ENCODE peak calls at places on chromosomes 6 and 20, in eight cellular contexts. C, J, T, L, G, X, B and D are unnamed samples.

GRCh38 chr20:56245761-56246160 is 2.8 kb upstream of the MC3R start:
- DNase-seq in C (peak), J (no peak), T (no peak), L (no peak), G (peak), X (no peak), B (no peak), D (no peak)

GRCh38 chr6:156687875-156688549 is 89.2 kb upstream of the ARID1B start:
- DNase-seq in C (peak), J (no peak), T (peak), L (peak), G (no peak), X (no peak), B (peak), D (peak)

GRCh38 chr20:50409495-50409894 is 100.7 kb upstream of the PTPN1 start:
- DNase-seq in C (no peak), J (no peak), T (no peak), L (peak), G (no peak), X (no peak), B (no peak), D (peak)

GRCh38 chr6:13511913-13512717 is 24.7 kb upstream of the GFOD1 start:
- DNase-seq in C (no peak), J (no peak), T (peak), L (no peak), G (no peak), X (no peak), B (no peak), D (no peak)

GRCh38 chr20:46970937-46971630 is 76.4 kb downstream of the EYA2 start:
- DNase-seq in C (peak), J (no peak), T (peak), L (peak), G (no peak), X (no peak), B (peak), D (peak)

GRCh38 chr20:40497781-40498691 is 191.0 kb downstream of the MAFB start:
- DNase-seq in C (no peak), J (peak), T (no peak), L (peak), G (no peak), X (peak), B (no peak), D (no peak)

GRCh38 chr6:41936073-41936837 is 5.4 kb downstream of the CCND3 start:
- DNase-seq in C (peak), J (peak), T (peak), L (peak), G (peak), X (peak), B (peak), D (peak)

GRCh38 chr6:26025047-26025893 is 62.0 kb upstream of the HFE start:
- DNase-seq in C (peak), J (no peak), T (peak), L (no peak), G (peak), X (no peak), B (no peak), D (peak)

GRCh38 chr20:50690979-50691584 is at the start of gene RIPOR3:
- DNase-seq in C (peak), J (no peak), T (peak), L (peak), G (no peak), X (peak), B (peak), D (no peak)

GRCh38 chr6:138944412-138944811 is 43.6 kb downstream of the REPS1 start:
- DNase-seq in C (peak), J (no peak), T (peak), L (no peak), G (no peak), X (no peak), B (no peak), D (peak)

GRCh38 chr6:114049367-114049966 is 78.5 kb upstream of the HDAC2 start:
- DNase-seq in C (peak), J (no peak), T (peak), L (no peak), G (peak), X (no peak), B (no peak), D (no peak)

GRCh38 chr6:28743271-28743789 is 180.5 kb downstream of the TRIM27 start:
- DNase-seq in C (no peak), J (no peak), T (no peak), L (no peak), G (no peak), X (no peak), B (no peak), D (no peak)

GRCh38 chr6:89467437-89467836 is 34.5 kb downstream of the ANKRD6 start:
- DNase-seq in C (no peak), J (no peak), T (no peak), L (no peak), G (no peak), X (no peak), B (no peak), D (no peak)

GRCh38 chr6:168355716-168356522 is 36.3 kb upstream of the DACT2 start:
- DNase-seq in C (no peak), J (peak), T (peak), L (peak), G (no peak), X (peak), B (peak), D (peak)

GRCh38 chr6:80480478-80481157 is 374.1 kb downstream of the BCKDHB start:
- DNase-seq in C (no peak), J (no peak), T (no peak), L (no peak), G (peak), X (no peak), B (no peak), D (no peak)

GRCh38 chr6:146544783-146545182 is 1.1 kb downstream of the RAB32 start:
- DNase-seq in C (no peak), J (no peak), T (peak), L (no peak), G (no peak), X (no peak), B (no peak), D (peak)

GRCh38 chr6:87731818-87732661 is 30.0 kb upstream of the AKIRIN2 start:
- DNase-seq in C (peak), J (peak), T (peak), L (peak), G (no peak), X (peak), B (peak), D (peak)

GRCh38 chr6:20877008-20877937 is 343.0 kb downstream of the CDKAL1 start:
- DNase-seq in C (peak), J (no peak), T (peak), L (no peak), G (no peak), X (no peak), B (peak), D (peak)

GRCh38 chr20:23138682-23139081 is 52.6 kb upstream of the CD93 start:
- DNase-seq in C (no peak), J (no peak), T (no peak), L (no peak), G (no peak), X (no peak), B (peak), D (no peak)

GRCh38 chr6:160462551-160463109 is 114.5 kb downstream of the SLC22A3 start:
- DNase-seq in C (peak), J (no peak), T (peak), L (no peak), G (peak), X (no peak), B (no peak), D (peak)

GRCh38 chr6:52595000-52595795 is 18.3 kb upstream of the TRAM2 start:
- DNase-seq in C (peak), J (peak), T (peak), L (peak), G (no peak), X (no peak), B (peak), D (peak)

GRCh38 chr20:30284533-30284932 is 972.9 kb upstream of the DEFB115 start:
- DNase-seq in C (no peak), J (no peak), T (no peak), L (no peak), G (no peak), X (no peak), B (peak), D (no peak)

GRCh38 chr20:1304711-1305515 is 24.0 kb downstream of the SDCBP2 start:
- DNase-seq in C (no peak), J (no peak), T (no peak), L (no peak), G (no peak), X (no peak), B (no peak), D (no peak)

GRCh38 chr6:131897050-131897435 is 54.1 kb downstream of the CCN2 start:
- DNase-seq in C (no peak), J (no peak), T (no peak), L (no peak), G (no peak), X (no peak), B (no peak), D (no peak)

GRCh38 chr6:154916857-154917256 is 78.3 kb upstream of the TIAM2 start:
- DNase-seq in C (peak), J (no peak), T (no peak), L (no peak), G (peak), X (no peak), B (peak), D (no peak)

GRCh38 chr6:6725120-6725833 is 136.8 kb downstream of the LY86 start:
- DNase-seq in C (no peak), J (no peak), T (no peak), L (no peak), G (no peak), X (no peak), B (no peak), D (no peak)
- H3K4me3 ChIP-seq in C (peak), J (peak), T (peak), L (peak), G (peak), X (peak), B (no peak), D (peak)

GRCh38 chr6:48766349-48766748 is 655.4 kb upstream of the PTCHD4 start:
- DNase-seq in C (peak), J (no peak), T (peak), L (no peak), G (no peak), X (no peak), B (no peak), D (peak)

GRCh38 chr6:48764261-48764660 is 653.3 kb upstream of the PTCHD4 start:
- DNase-seq in C (no peak), J (no peak), T (peak), L (no peak), G (no peak), X (no peak), B (no peak), D (peak)

GRCh38 chr6:48765352-48765961 is 654.5 kb upstream of the PTCHD4 start:
- DNase-seq in C (peak), J (no peak), T (peak), L (peak), G (peak), X (no peak), B (no peak), D (peak)
- TF ChIP-seq CTCF in C (peak), J (no peak), T (peak), L (peak), G (peak), X (peak), B (no peak), D (peak)

GRCh38 chr6:105600342-105601293 is 197.7 kb upstream of the PREP start:
- DNase-seq in C (peak), J (no peak), T (peak), L (no peak), G (no peak), X (no peak), B (no peak), D (peak)
- H3K4me3 ChIP-seq in C (no peak), J (no peak), T (no peak), L (no peak), G (peak), X (no peak), B (no peak), D (no peak)

GRCh38 chr6:137104926-137105325 is 60.2 kb upstream of the IL20RA start:
- DNase-seq in C (no peak), J (no peak), T (no peak), L (no peak), G (no peak), X (no peak), B (no peak), D (no peak)
- TF ChIP-seq CTCF in C (no peak), J (no peak), T (no peak), L (no peak), G (no peak), X (no peak), B (no peak), D (no peak)

GRCh38 chr6:170097505-170098427 is 193.1 kb downstream of the DLL1 start:
- DNase-seq in C (no peak), J (peak), T (no peak), L (peak), G (no peak), X (peak), B (peak), D (no peak)

GRCh38 chr6:170095273-170095976 is 195.5 kb downstream of the DLL1 start:
- DNase-seq in C (no peak), J (peak), T (no peak), L (peak), G (no peak), X (peak), B (peak), D (no peak)

GRCh38 chr6:170096191-170096802 is 194.6 kb downstream of the DLL1 start:
- DNase-seq in C (no peak), J (peak), T (no peak), L (peak), G (no peak), X (peak), B (peak), D (no peak)

GRCh38 chr6:170098428-170099170 is 192.3 kb downstream of the DLL1 start:
- DNase-seq in C (no peak), J (peak), T (no peak), L (peak), G (no peak), X (peak), B (peak), D (no peak)

DNA sequence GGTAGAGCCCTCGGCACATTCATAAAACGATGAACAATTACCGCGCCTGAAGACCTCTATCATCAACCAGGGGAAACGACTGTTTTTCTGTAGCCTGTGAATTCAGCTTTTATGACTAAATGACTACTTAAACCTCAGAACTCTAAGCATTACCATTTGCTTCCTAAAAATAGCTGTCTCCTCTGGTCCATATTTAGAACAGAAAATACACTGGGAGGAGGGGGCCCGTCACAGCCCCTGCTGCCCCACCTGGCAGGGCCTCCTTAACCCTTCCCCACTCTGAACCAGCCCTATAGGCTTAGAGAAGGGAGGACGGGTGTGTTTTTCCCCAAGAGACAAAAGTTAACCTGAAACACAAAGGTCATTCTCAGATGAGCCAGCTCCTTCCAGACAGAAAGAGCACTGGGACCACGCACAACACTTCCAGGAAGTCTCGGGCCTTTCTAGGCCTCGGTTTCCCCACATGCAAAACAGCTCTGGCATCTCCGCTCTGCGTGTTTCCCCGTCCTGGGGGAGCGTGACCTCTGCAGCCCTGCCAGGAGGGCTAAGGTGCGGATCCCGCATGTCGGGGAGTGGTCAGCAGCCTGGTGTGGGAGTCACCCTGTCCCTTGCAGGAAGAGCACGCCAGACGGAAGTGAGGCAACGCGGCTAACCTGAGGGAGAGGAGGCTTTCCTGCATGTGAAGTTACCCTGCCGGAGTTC is 193.9 kb downstream of the DLL1 start:
- DNase-seq in C (no peak), J (peak), T (no peak), L (peak), G (no peak), X (peak), B (peak), D (no peak)
- H3K4me3 ChIP-seq in C (no peak), J (no peak), T (no peak), L (no peak), G (no peak), X (no peak), B (no peak), D (no peak)

GRCh38 chr6:124659427-124659826 is 302.8 kb upstream of the RNF217 start:
- DNase-seq in C (no peak), J (no peak), T (no peak), L (no peak), G (no peak), X (no peak), B (no peak), D (no peak)
- TF ChIP-seq CTCF in C (no peak), J (no peak), T (no peak), L (no peak), G (no peak), X (no peak), B (no peak), D (no peak)

GRCh38 chr6:34418367-34418766 is 7.5 kb downstream of the RPS10 start:
- DNase-seq in C (no peak), J (no peak), T (no peak), L (no peak), G (no peak), X (no peak), B (no peak), D (no peak)
- H3K4me3 ChIP-seq in C (no peak), J (no peak), T (no peak), L (no peak), G (no peak), X (no peak), B (no peak), D (no peak)